ENCODE peak calls at places on chromosomes 7 and 10, in five cellular contexts. M, V, E, Z and D are unnamed samples.

GRCh38 chr10:13660545-13660920 is 73.8 kb downstream of the PRPF18 start:
- DNase-seq in M (no peak), V (peak; percentile 22), E (no peak), Z (no peak), D (no peak)

GRCh38 chr10:129968937-129969527 is 5.0 kb upstream of the EBF3 start:
- DNase-seq in M (no peak), V (peak; percentile 31), E (peak; percentile 78), Z (peak; percentile 81), D (no peak)

GRCh38 chr10:111756541-111757061 is 427.0 kb downstream of the GPAM start:
- DNase-seq in M (peak; percentile 79), V (no peak), E (no peak), Z (peak; percentile 78), D (peak; percentile 68)

GRCh38 chr7:152894295-152895170 is 135.0 kb downstream of the ACTR3B start:
- DNase-seq in M (no peak), V (no peak), E (peak; percentile 19), Z (peak; percentile 72), D (no peak)

GRCh38 chr10:47287365-47287802 is 12.6 kb upstream of the GDF10 start:
- DNase-seq in M (no peak), V (no peak), E (peak; percentile 53), Z (peak; percentile 25), D (no peak)

GRCh38 chr7:94047965-94048364 is 43.8 kb upstream of the BET1 start:
- DNase-seq in M (no peak), V (no peak), E (no peak), Z (no peak), D (no peak)

GRCh38 chr10:96053985-96054384 is 10.6 kb downstream of the CCNJ start:
- DNase-seq in M (no peak), V (no peak), E (no peak), Z (no peak), D (no peak)

GRCh38 chr7:35647171-35647574 is 47.8 kb downstream of the HERPUD2 start:
- DNase-seq in M (no peak), V (no peak), E (peak; percentile 69), Z (peak; percentile 66), D (peak; percentile 27)

GRCh38 chr7:138245682-138246081 is 169.4 kb downstream of the AKR1D1 start:
- DNase-seq in M (no peak), V (no peak), E (peak; percentile 91), Z (peak; percentile 54), D (no peak)

GRCh38 chr7:22853674-22854157 is 31.1 kb upstream of the TOMM7 start:
- DNase-seq in M (peak; percentile 54), V (no peak), E (peak; percentile 51), Z (no peak), D (no peak)

GRCh38 chr10:79229081-79229541 is 118.2 kb upstream of the PPIF start:
- DNase-seq in M (no peak), V (no peak), E (no peak), Z (peak; percentile 46), D (peak; percentile 55)

GRCh38 chr7:116101709-116102108 is 71.1 kb upstream of the TFEC start:
- DNase-seq in M (no peak), V (peak; percentile 4), E (peak; percentile 23), Z (no peak), D (no peak)

GRCh38 chr7:30047124-30047523 is 18.9 kb downstream of the PLEKHA8 start:
- DNase-seq in M (no peak), V (no peak), E (no peak), Z (no peak), D (no peak)

GRCh38 chr10:95513941-95514392 is 47.2 kb downstream of the SORBS1 start:
- DNase-seq in M (no peak), V (peak; percentile 14), E (peak; percentile 43), Z (no peak), D (no peak)

GRCh38 chr7:7861211-7861633 is 107.4 kb upstream of the GLCCI1 start:
- DNase-seq in M (peak; percentile 7), V (peak; percentile 91), E (peak; percentile 14), Z (peak; percentile 5), D (peak; percentile 3)

GRCh38 chr7:50962962-50963374 is 180.3 kb upstream of the GRB10 start:
- DNase-seq in M (peak; percentile 86), V (peak; percentile 26), E (peak; percentile 75), Z (peak; percentile 43), D (no peak)

GRCh38 chr7:45238806-45239205 is 81.2 kb downstream of the RAMP3 start:
- DNase-seq in M (no peak), V (no peak), E (no peak), Z (no peak), D (no peak)

GRCh38 chr7:155187061-155187785 is 110.5 kb upstream of the INSIG1 start:
- DNase-seq in M (no peak), V (no peak), E (no peak), Z (no peak), D (no peak)

GRCh38 chr10:80498833-80499671 is 38.6 kb upstream of the SH2D4B start:
- DNase-seq in M (peak; percentile 85), V (peak; percentile 99), E (peak; percentile 99), Z (peak; percentile 94), D (peak; percentile 86)

GRCh38 chr10:7260912-7261700 is 149.7 kb downstream of the SFMBT2 start:
- DNase-seq in M (no peak), V (peak; percentile 62), E (peak; percentile 9), Z (peak; percentile 25), D (no peak)

GRCh38 chr10:32979041-32979440 is 21.0 kb upstream of the ITGB1 start:
- DNase-seq in M (no peak), V (peak; percentile 56), E (no peak), Z (no peak), D (no peak)

GRCh38 chr10:6473901-6474370 is 106.1 kb downstream of the PRKCQ start:
- DNase-seq in M (no peak), V (no peak), E (no peak), Z (no peak), D (no peak)

GRCh38 chr10:50582061-50582460 is 41.7 kb downstream of the SGMS1 start:
- DNase-seq in M (no peak), V (no peak), E (no peak), Z (no peak), D (no peak)

GRCh38 chr10:89540550-89540949 is 5.2 kb upstream of the SLC16A12 start:
- DNase-seq in M (no peak), V (peak; percentile 59), E (peak; percentile 30), Z (no peak), D (no peak)

GRCh38 chr10:47400786-47401185 is 16.7 kb upstream of the ZNF488 start:
- DNase-seq in M (no peak), V (no peak), E (no peak), Z (no peak), D (no peak)

GRCh38 chr10:69650589-69651261 is 20.7 kb downstream of the FAM241B start:
- DNase-seq in M (no peak), V (no peak), E (no peak), Z (no peak), D (no peak)

GRCh38 chr10:114283535-114283934 is 44.5 kb downstream of the VWA2 start:
- DNase-seq in M (no peak), V (no peak), E (no peak), Z (no peak), D (no peak)

GRCh38 chr7:130840599-130840998 is 106.6 kb upstream of the KLF14 start:
- DNase-seq in M (no peak), V (no peak), E (no peak), Z (no peak), D (no peak)

GRCh38 chr7:23261843-23262452 is 15.4 kb downstream of the GPNMB start:
- DNase-seq in M (peak; percentile 58), V (peak; percentile 43), E (peak; percentile 78), Z (peak; percentile 81), D (peak; percentile 62)

GRCh38 chr10:127524869-127525268 is 24.2 kb upstream of the NPS start:
- DNase-seq in M (peak; percentile 15), V (peak; percentile 1), E (no peak), Z (no peak), D (no peak)

GRCh38 chr10:125284875-125285597 is 124.7 kb upstream of the CTBP2 start:
- DNase-seq in M (peak; percentile 58), V (no peak), E (no peak), Z (no peak), D (no peak)

GRCh38 chr7:142898377-142899235 is 13.1 kb upstream of the TRPV6 start:
- DNase-seq in M (no peak), V (no peak), E (no peak), Z (no peak), D (peak; percentile 81)

GRCh38 chr7:5429253-5429856 is 5.7 kb upstream of the TNRC18 start:
- DNase-seq in M (no peak), V (peak; percentile 69), E (peak; percentile 81), Z (peak; percentile 86), D (peak; percentile 92)

GRCh38 chr7:103690576-103690975 is 244.6 kb upstream of the SLC26A5 start:
- DNase-seq in M (no peak), V (no peak), E (no peak), Z (peak; percentile 31), D (no peak)

GRCh38 chr7:44607141-44608068 is 978 bp downstream of the OGDH start:
- DNase-seq in M (no peak), V (no peak), E (no peak), Z (no peak), D (no peak)

GRCh38 chr10:77789861-77790260 is 136.7 kb downstream of the DLG5 start:
- DNase-seq in M (no peak), V (no peak), E (no peak), Z (no peak), D (no peak)

GRCh38 chr10:10845240-10845639 is 172.4 kb upstream of the CELF2 start:
- DNase-seq in M (no peak), V (no peak), E (no peak), Z (no peak), D (no peak)

GRCh38 chr7:41705109-41705871 is 2.4 kb upstream of the INHBA start:
- DNase-seq in M (no peak), V (peak; percentile 90), E (peak; percentile 94), Z (peak; percentile 95), D (peak; percentile 91)

GRCh38 chr10:21173433-21173963 is 276.4 kb upstream of the NEBL start:
- DNase-seq in M (no peak), V (no peak), E (no peak), Z (peak; percentile 14), D (peak; percentile 43)
- H3K4me3 ChIP-seq in M (peak overlapping the region; percentile 75), V (peak overlapping the region; percentile 11), E (peak overlapping the region; percentile 78), Z (peak overlapping the region; percentile 63), D (peak overlapping the region; percentile 91)

GRCh38 chr7:20331912-20332317 is 1.2 kb downstream of the ITGB8 start:
- DNase-seq in M (no peak), V (no peak), E (no peak), Z (no peak), D (peak; percentile 25)
- H3K4me3 ChIP-seq in M (peak overlapping the region; percentile 81), V (peak overlapping the region; percentile 62), E (peak overlapping the region; percentile 52), Z (peak overlapping the region; percentile 86), D (peak overlapping the region; percentile 91)

GRCh38 chr10:58554316-58554715 is 41.6 kb downstream of the BICC1 start:
- DNase-seq in M (no peak), V (no peak), E (no peak), Z (no peak), D (no peak)
- H3K4me3 ChIP-seq in M (no peak overlapping the region), V (no peak overlapping the region), E (no peak overlapping the region), Z (no peak overlapping the region), D (no peak overlapping the region)

GRCh38 chr10:88232029-88232895 is 350.9 kb downstream of the RNLS start:
- DNase-seq in M (no peak), V (peak; percentile 53), E (peak; percentile 94), Z (no peak), D (no peak)

GRCh38 chr10:88236121-88236743 is 346.9 kb downstream of the RNLS start:
- DNase-seq in M (no peak), V (no peak), E (peak; percentile 67), Z (no peak), D (no peak)

GRCh38 chr10:88234332-88234731 is 348.8 kb downstream of the RNLS start:
- DNase-seq in M (no peak), V (no peak), E (peak; percentile 22), Z (no peak), D (no peak)

GRCh38 chr10:88232978-88233537 is 350.1 kb downstream of the RNLS start:
- DNase-seq in M (no peak), V (no peak), E (no peak), Z (no peak), D (no peak)

GRCh38 chr10:88233870-88234269 is 349.2 kb downstream of the RNLS start:
- DNase-seq in M (no peak), V (no peak), E (no peak), Z (no peak), D (no peak)
- H3K4me3 ChIP-seq in M (no peak overlapping the region), V (no peak overlapping the region), E (no peak overlapping the region), Z (no peak overlapping the region), D (no peak overlapping the region)